ENCODE peak calls at places on chromosome 17, in seven cellular contexts. N is H9, Z is IMR-90, O is neuronal stem cell, D is trophoblast cell, H is H1, X is mesenchymal stem cell. S is an unnamed sample.

GRCh38 chr17:3558603-3559269 is 1.1 kb upstream of the TRPV3 start:
- DNase-seq in Z (peak; percentile 92), N (peak; percentile 55), H (no peak), O (no peak), X (peak; percentile 54), D (peak; percentile 85), S (no peak)

GRCh38 chr17:48052956-48053757 is 5.0 kb downstream of the NFE2L1 start:
- DNase-seq in D (no peak), O (no peak), X (peak; percentile 83), N (no peak), Z (peak; percentile 40), H (no peak), S (no peak)

GRCh38 chr17:18129041-18129502 is 20.5 kb downstream of the MYO15A start:
- DNase-seq in Z (peak; percentile 68), N (no peak), O (no peak), H (no peak), X (peak; percentile 58), D (no peak), S (no peak)

GRCh38 chr17:41800601-41801373 is 11.0 kb downstream of the P3H4 start:
- DNase-seq in D (peak; percentile 100), H (peak; percentile 87), X (peak; percentile 73), O (no peak), Z (no peak), N (peak; percentile 100), S (peak; percentile 98)

GRCh38 chr17:30570191-30570590 is 93.0 kb downstream of the GOSR1 start:
- DNase-seq in Z (no peak), H (no peak), D (no peak), O (no peak), X (no peak), N (no peak), S (no peak)

GRCh38 chr17:19619705-19620325 is 28.7 kb upstream of the ALDH3A2 start:
- DNase-seq in N (no peak), H (no peak), X (no peak), O (no peak), D (no peak), Z (no peak), S (peak; percentile 38)

GRCh38 chr17:40122466-40122943 is 734 bp downstream of the MSL1 start:
- DNase-seq in N (peak; percentile 67), Z (peak; percentile 47), X (peak; percentile 68), D (peak; percentile 73), O (no peak), H (peak; percentile 66), S (peak; percentile 70)

GRCh38 chr17:38730526-38731379 is 612 bp downstream of the CISD3 start:
- DNase-seq in O (no peak), X (peak; percentile 62), D (no peak), N (peak; percentile 76), H (peak; percentile 77), Z (peak; percentile 42), S (peak; percentile 78)

GRCh38 chr17:30821751-30822723 is 2.5 kb downstream of the CRLF3 start:
- DNase-seq in Z (no peak), H (no peak), O (no peak), D (no peak), X (no peak), N (no peak), S (peak; percentile 14)

GRCh38 chr17:80678621-80679020 is 134.0 kb downstream of the RPTOR start:
- DNase-seq in Z (peak; percentile 91), H (no peak), D (peak; percentile 22), N (peak; percentile 52), X (peak; percentile 97), O (no peak), S (peak; percentile 71)

GRCh38 chr17:46979023-46979870 is at the start of gene RPRML:
- DNase-seq in Z (no peak), H (peak; percentile 77), X (peak; percentile 22), O (peak; percentile 63), N (peak; percentile 77), D (no peak), S (peak; percentile 42)

GRCh38 chr17:48051278-48051677 is 3.1 kb downstream of the NFE2L1 start:
- DNase-seq in H (no peak), O (no peak), Z (no peak), X (no peak), N (no peak), D (no peak), S (no peak)

GRCh38 chr17:76232342-76232741 is 8.0 kb downstream of the RNF157 start:
- DNase-seq in Z (peak; percentile 98), X (peak; percentile 88), D (no peak), O (no peak), H (no peak), N (no peak), S (no peak)

GRCh38 chr17:44707755-44708400 is 587 bp upstream of the DBF4B start:
- DNase-seq in X (no peak), D (no peak), O (no peak), N (no peak), H (no peak), Z (no peak), S (no peak)

GRCh38 chr17:42706732-42707131 is 24.4 kb downstream of the CNTNAP1 start:
- DNase-seq in X (no peak), D (no peak), N (no peak), H (no peak), Z (no peak), O (no peak), S (no peak)

GRCh38 chr17:77644981-77645380 is 313.5 kb upstream of the TNRC6C start:
- DNase-seq in X (no peak), N (peak; percentile 67), H (no peak), O (no peak), D (no peak), Z (no peak), S (peak; percentile 46)

GRCh38 chr17:72974605-72975232 is 117.8 kb downstream of the SLC39A11 start:
- DNase-seq in X (peak; percentile 45), O (no peak), D (no peak), H (no peak), Z (peak; percentile 83), N (no peak), S (no peak)

GRCh38 chr17:70172921-70173320 is 3.6 kb downstream of the KCNJ2 start:
- DNase-seq in X (no peak), H (no peak), D (no peak), O (no peak), Z (no peak), N (no peak), S (peak; percentile 8)

GRCh38 chr17:8362651-8363332 is 13.7 kb downstream of the KRABD2 start:
- DNase-seq in H (no peak), O (no peak), X (no peak), N (no peak), Z (peak; percentile 62), D (no peak), S (no peak)

GRCh38 chr17:38352245-38353083 is 820 bp downstream of the SOCS7 start:
- DNase-seq in N (peak; percentile 61), D (no peak), Z (no peak), H (peak; percentile 66), X (peak; percentile 52), O (no peak), S (peak; percentile 67)

GRCh38 chr17:50498021-50498874 is 10.0 kb upstream of the MYCBPAP start:
- DNase-seq in N (no peak), X (no peak), O (no peak), H (no peak), Z (no peak), D (no peak), S (no peak)
- H3K9ac ChIP-seq in N (no peak overlapping the region), X (no peak overlapping the region), O (peak overlapping the region; percentile 22), H (no peak overlapping the region), Z (no peak overlapping the region), D (no peak overlapping the region), S (no peak overlapping the region)

DNA sequence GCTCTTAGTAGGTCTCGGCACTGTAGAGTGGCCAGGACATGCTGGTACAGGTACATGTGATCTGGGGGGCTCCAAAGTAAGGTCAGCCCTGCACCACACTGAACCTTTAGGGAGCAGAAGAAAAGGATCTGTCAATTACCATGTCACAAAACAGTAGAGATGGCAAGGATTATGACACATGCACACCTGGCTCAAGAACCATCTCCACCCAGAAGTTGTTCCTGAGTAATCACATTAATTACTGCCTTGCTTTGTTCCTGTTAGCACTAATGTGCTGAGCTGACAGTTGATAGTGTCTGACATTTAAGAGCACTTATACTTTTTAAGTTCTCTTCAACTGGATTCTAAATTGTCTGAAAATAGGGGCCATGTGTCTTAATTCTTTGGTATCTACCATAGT is 9.5 kb downstream of the BLTP2 start:
- DNase-seq in Z (no peak), D (no peak), H (no peak), O (no peak), X (no peak), N (no peak), S (no peak)
- H3K4ac ChIP-seq in Z (no peak overlapping the region), D (no peak overlapping the region), H (no peak overlapping the region), O (no peak overlapping the region), X (no peak overlapping the region), N (no peak overlapping the region), S (no peak overlapping the region)

GRCh38 chr17:57109393-57110151 is 24.5 kb downstream of the AKAP1 start:
- DNase-seq in X (no peak), H (no peak), O (no peak), D (no peak), N (peak; percentile 62), Z (peak; percentile 5), S (peak; percentile 85)

GRCh38 chr17:57108656-57109392 is 23.8 kb downstream of the AKAP1 start:
- DNase-seq in H (no peak), N (no peak), D (no peak), O (no peak), X (no peak), Z (no peak), S (no peak)

GRCh38 chr17:57110152-57110542 is 25.1 kb downstream of the AKAP1 start:
- DNase-seq in Z (no peak), O (no peak), H (no peak), N (no peak), D (no peak), X (no peak), S (no peak)

GRCh38 chr17:57111386-57111785 is 26.3 kb downstream of the AKAP1 start:
- DNase-seq in H (no peak), N (no peak), X (no peak), O (no peak), Z (no peak), D (no peak), S (no peak)

GRCh38 chr17:57110579-57111367 is 25.7 kb downstream of the AKAP1 start:
- DNase-seq in D (no peak), H (no peak), Z (peak; percentile 3), N (no peak), X (peak; percentile 14), O (no peak), S (no peak)
- H3K9ac ChIP-seq in D (no peak overlapping the region), H (no peak overlapping the region), Z (no peak overlapping the region), N (no peak overlapping the region), X (no peak overlapping the region), O (no peak overlapping the region), S (no peak overlapping the region)

GRCh38 chr17:78683031-78683961 is 98.8 kb downstream of the CYTH1 start:
- DNase-seq in D (no peak), X (no peak), O (no peak), N (peak; percentile 49), Z (no peak), H (no peak), S (no peak)
- H3K4ac ChIP-seq in D (no peak overlapping the region), X (no peak overlapping the region), O (no peak overlapping the region), N (no peak overlapping the region), Z (no peak overlapping the region), H (no peak overlapping the region), S (no peak overlapping the region)